ENCODE peak calls at places on chromosomes 7 and 10, in six cellular contexts. One of them, this sample, is unnamed.
A peak's percentile ranks its signal among the peaks of the same experiment; 100 is the strongest.

GRCh38 chr10:110353244-110354119 is 48.8 kb upstream of the SMNDC1 start:
- DNase-seq in left lung: no peak
- DNase-seq in activated gamma-delta T cell treated with anti-CD3 and anti-CD28 coated beads, Interleukin-2, amount 50 U/mL, for 16 hours: peak; percentile 34
- DNase-seq in ELR: peak; percentile 99
- DNase-seq in H4: peak; percentile 55
- DNase-seq in ecto neural progenitor cell: no peak
- DNase-seq in this sample: peak; percentile 96

GRCh38 chr7:17690030-17690429 is 250.3 kb downstream of the SNX13 start:
- DNase-seq in left lung: no peak
- DNase-seq in ELR: peak; percentile 80
- DNase-seq in H4: peak; percentile 96
- DNase-seq in activated gamma-delta T cell treated with anti-CD3 and anti-CD28 coated beads, Interleukin-2, amount 50 U/mL, for 16 hours: no peak
- DNase-seq in ecto neural progenitor cell: no peak
- DNase-seq in this sample: peak; percentile 65

GRCh38 chr10:78623577-78624215 is 445.1 kb upstream of the ZMIZ1 start:
- DNase-seq in activated gamma-delta T cell treated with anti-CD3 and anti-CD28 coated beads, Interleukin-2, amount 50 U/mL, for 16 hours: no peak
- DNase-seq in ELR: peak; percentile 70
- DNase-seq in ecto neural progenitor cell: no peak
- DNase-seq in left lung: no peak
- DNase-seq in H4: peak; percentile 72
- DNase-seq in this sample: peak; percentile 73

GRCh38 chr7:157004839-157005455 is 5.5 kb downstream of the MNX1 start:
- DNase-seq in H4: no peak
- DNase-seq in activated gamma-delta T cell treated with anti-CD3 and anti-CD28 coated beads, Interleukin-2, amount 50 U/mL, for 16 hours: no peak
- DNase-seq in ELR: no peak
- DNase-seq in left lung: no peak
- DNase-seq in ecto neural progenitor cell: no peak
- DNase-seq in this sample: no peak

GRCh38 chr10:130905386-130905785 is 406.1 kb downstream of the TCERG1L start:
- DNase-seq in H4: no peak
- DNase-seq in left lung: no peak
- DNase-seq in activated gamma-delta T cell treated with anti-CD3 and anti-CD28 coated beads, Interleukin-2, amount 50 U/mL, for 16 hours: no peak
- DNase-seq in ELR: no peak
- DNase-seq in ecto neural progenitor cell: peak; percentile 31
- DNase-seq in this sample: no peak

GRCh38 chr7:74482629-74483401 is 29.1 kb downstream of the GTF2IRD1 start:
- DNase-seq in ecto neural progenitor cell: no peak
- DNase-seq in left lung: no peak
- DNase-seq in activated gamma-delta T cell treated with anti-CD3 and anti-CD28 coated beads, Interleukin-2, amount 50 U/mL, for 16 hours: no peak
- DNase-seq in H4: peak; percentile 99
- DNase-seq in ELR: peak; percentile 96
- DNase-seq in this sample: peak; percentile 84

GRCh38 chr10:27529010-27529783 is 25.1 kb downstream of the RAB18 start:
- DNase-seq in ecto neural progenitor cell: no peak
- DNase-seq in ELR: no peak
- DNase-seq in left lung: no peak
- DNase-seq in activated gamma-delta T cell treated with anti-CD3 and anti-CD28 coated beads, Interleukin-2, amount 50 U/mL, for 16 hours: no peak
- DNase-seq in H4: peak; percentile 29
- DNase-seq in this sample: peak; percentile 24

GRCh38 chr7:28155964-28156363 is 24.6 kb downstream of the JAZF1 start:
- DNase-seq in H4: no peak
- DNase-seq in ELR: peak; percentile 69
- DNase-seq in left lung: no peak
- DNase-seq in ecto neural progenitor cell: no peak
- DNase-seq in activated gamma-delta T cell treated with anti-CD3 and anti-CD28 coated beads, Interleukin-2, amount 50 U/mL, for 16 hours: no peak
- DNase-seq in this sample: peak; percentile 90

GRCh38 chr10:10629512-10629911 is 388.2 kb upstream of the CELF2 start:
- DNase-seq in ELR: no peak
- DNase-seq in left lung: no peak
- DNase-seq in ecto neural progenitor cell: no peak
- DNase-seq in activated gamma-delta T cell treated with anti-CD3 and anti-CD28 coated beads, Interleukin-2, amount 50 U/mL, for 16 hours: no peak
- DNase-seq in H4: no peak
- DNase-seq in this sample: no peak

GRCh38 chr7:41955475-41956243 is 252.8 kb upstream of the INHBA start:
- DNase-seq in left lung: peak; percentile 92
- DNase-seq in activated gamma-delta T cell treated with anti-CD3 and anti-CD28 coated beads, Interleukin-2, amount 50 U/mL, for 16 hours: no peak
- DNase-seq in ELR: peak; percentile 97
- DNase-seq in ecto neural progenitor cell: peak; percentile 85
- DNase-seq in H4: peak; percentile 100
- DNase-seq in this sample: peak; percentile 99

GRCh38 chr7:98286093-98286525 is 4.6 kb downstream of the BRI3 start:
- DNase-seq in activated gamma-delta T cell treated with anti-CD3 and anti-CD28 coated beads, Interleukin-2, amount 50 U/mL, for 16 hours: no peak
- DNase-seq in H4: peak; percentile 70
- DNase-seq in ecto neural progenitor cell: no peak
- DNase-seq in left lung: peak; percentile 86
- DNase-seq in ELR: peak; percentile 94
- DNase-seq in this sample: peak; percentile 85

GRCh38 chr7:141754939-141755338 is 9.0 kb upstream of the TAS2R3 start:
- DNase-seq in ecto neural progenitor cell: no peak
- DNase-seq in left lung: no peak
- DNase-seq in H4: peak; percentile 32
- DNase-seq in activated gamma-delta T cell treated with anti-CD3 and anti-CD28 coated beads, Interleukin-2, amount 50 U/mL, for 16 hours: no peak
- DNase-seq in ELR: peak; percentile 57
- DNase-seq in this sample: peak; percentile 50

GRCh38 chr10:89327803-89328441 is at the start of gene IFIT3:
- DNase-seq in left lung: peak; percentile 67
- DNase-seq in ecto neural progenitor cell: no peak
- DNase-seq in activated gamma-delta T cell treated with anti-CD3 and anti-CD28 coated beads, Interleukin-2, amount 50 U/mL, for 16 hours: no peak
- DNase-seq in ELR: peak; percentile 91
- DNase-seq in H4: peak; percentile 93
- DNase-seq in this sample: peak; percentile 53

GRCh38 chr10:133274751-133275682 is 1.7 kb downstream of the ADAM8 start:
- DNase-seq in ecto neural progenitor cell: no peak
- DNase-seq in H4: no peak
- DNase-seq in left lung: peak; percentile 65
- DNase-seq in ELR: peak; percentile 69
- DNase-seq in activated gamma-delta T cell treated with anti-CD3 and anti-CD28 coated beads, Interleukin-2, amount 50 U/mL, for 16 hours: peak; percentile 81
- DNase-seq in this sample: peak; percentile 90

GRCh38 chr10:102196893-102197292 is 29.2 kb upstream of the ELOVL3 start:
- DNase-seq in H4: no peak
- DNase-seq in ELR: no peak
- DNase-seq in activated gamma-delta T cell treated with anti-CD3 and anti-CD28 coated beads, Interleukin-2, amount 50 U/mL, for 16 hours: no peak
- DNase-seq in left lung: no peak
- DNase-seq in ecto neural progenitor cell: no peak
- DNase-seq in this sample: no peak

This sample was measured in epithelial cell of esophagus.